ENCODE peak calls at places on chromosomes 6 and 20, in five cellular contexts. E is HL-60, T is A673, C is A549, N is HCT116. F is an unnamed sample.
A peak's percentile ranks its signal among the peaks of the same experiment; 100 is the strongest.

GRCh38 chr6:167906899-167907298 is 80.2 kb downstream of the AFDN start:
- DNase-seq in T (peak; percentile 4), C (no peak), E (no peak), N (no peak), F (no peak)

GRCh38 chr6:119243657-119244056 is 105.9 kb downstream of the MAN1A1 start:
- DNase-seq in E (no peak), N (no peak), C (no peak), T (no peak), F (no peak)

GRCh38 chr20:32115196-32115767 is 5.8 kb downstream of the TM9SF4 start:
- DNase-seq in T (no peak), C (no peak), E (no peak), N (no peak), F (no peak)

GRCh38 chr6:71181565-71181964 is 107.0 kb upstream of the OGFRL1 start:
- DNase-seq in E (no peak), C (peak; percentile 71), N (peak; percentile 13), T (peak; percentile 15), F (peak; percentile 76)

GRCh38 chr6:12476484-12476883 is 186.3 kb downstream of the EDN1 start:
- DNase-seq in T (no peak), E (no peak), C (no peak), N (no peak), F (no peak)

GRCh38 chr20:57395111-57395959 is 4.1 kb downstream of the RBM38 start:
- DNase-seq in N (no peak), E (no peak), T (no peak), C (no peak), F (peak; percentile 18)

GRCh38 chr20:18056174-18057105 is 1.3 kb downstream of the OVOL2 start:
- DNase-seq in N (no peak), C (peak; percentile 34), T (peak; percentile 37), E (peak; percentile 1), F (peak; percentile 21)

GRCh38 chr6:14212632-14213031 is 95.1 kb downstream of the CD83 start:
- DNase-seq in N (no peak), E (no peak), C (no peak), T (no peak), F (no peak)

GRCh38 chr6:125294925-125295324 is 6.8 kb downstream of the HDDC2 start:
- DNase-seq in T (no peak), E (no peak), N (no peak), C (no peak), F (no peak)

GRCh38 chr6:84074988-84075781 is 41.6 kb downstream of the MRAP2 start:
- DNase-seq in C (peak; percentile 1), E (no peak), T (peak; percentile 51), N (peak; percentile 6), F (peak; percentile 34)

GRCh38 chr6:11425431-11425871 is 112.1 kb upstream of the TMEM170B start:
- DNase-seq in C (peak; percentile 48), T (no peak), N (no peak), E (no peak), F (no peak)

GRCh38 chr6:75409286-75409685 is 84.3 kb downstream of the FILIP1 start:
- DNase-seq in E (no peak), N (no peak), C (no peak), T (no peak), F (no peak)

GRCh38 chr6:109458774-109459531 is 3.4 kb upstream of the MICAL1 start:
- DNase-seq in E (peak; percentile 62), C (no peak), T (no peak), N (no peak), F (no peak)

GRCh38 chr6:167746377-167747151 is 80.1 kb upstream of the AFDN start:
- DNase-seq in C (no peak), T (peak; percentile 25), E (no peak), N (no peak), F (no peak)

GRCh38 chr20:2839732-2840137 is 720 bp downstream of the PCED1A start:
- DNase-seq in N (no peak), C (no peak), T (no peak), E (no peak), F (no peak)

GRCh38 chr20:708956-709355 is 33.4 kb upstream of the SCRT2 start:
- DNase-seq in E (no peak), C (no peak), N (no peak), T (no peak), F (no peak)

GRCh38 chr6:104983296-104983695 is 26.4 kb downstream of the LIN28B start:
- DNase-seq in E (no peak), T (no peak), N (no peak), C (no peak), F (no peak)

GRCh38 chr6:107819976-107820551 is 4.0 kb downstream of the SCML4 start:
- DNase-seq in C (no peak), N (no peak), E (no peak), T (no peak), F (peak; percentile 74)

GRCh38 chr6:163738725-163739124 is 324.2 kb downstream of the QKI start:
- DNase-seq in E (no peak), N (no peak), T (no peak), C (no peak), F (no peak)

GRCh38 chr6:30889921-30890645 is 5.8 kb downstream of the DDR1 start:
- DNase-seq in C (no peak), N (no peak), E (no peak), T (no peak), F (peak; percentile 83)

GRCh38 chr20:62246431-62246830 is 8.1 kb downstream of the OSBPL2 start:
- DNase-seq in C (no peak), N (no peak), T (no peak), E (no peak), F (no peak)

GRCh38 chr6:38436726-38437465 is 202.8 kb downstream of the BTBD9 start:
- DNase-seq in E (no peak), T (peak; percentile 6), N (peak; percentile 22), C (peak; percentile 20), F (peak; percentile 70)

DNA sequence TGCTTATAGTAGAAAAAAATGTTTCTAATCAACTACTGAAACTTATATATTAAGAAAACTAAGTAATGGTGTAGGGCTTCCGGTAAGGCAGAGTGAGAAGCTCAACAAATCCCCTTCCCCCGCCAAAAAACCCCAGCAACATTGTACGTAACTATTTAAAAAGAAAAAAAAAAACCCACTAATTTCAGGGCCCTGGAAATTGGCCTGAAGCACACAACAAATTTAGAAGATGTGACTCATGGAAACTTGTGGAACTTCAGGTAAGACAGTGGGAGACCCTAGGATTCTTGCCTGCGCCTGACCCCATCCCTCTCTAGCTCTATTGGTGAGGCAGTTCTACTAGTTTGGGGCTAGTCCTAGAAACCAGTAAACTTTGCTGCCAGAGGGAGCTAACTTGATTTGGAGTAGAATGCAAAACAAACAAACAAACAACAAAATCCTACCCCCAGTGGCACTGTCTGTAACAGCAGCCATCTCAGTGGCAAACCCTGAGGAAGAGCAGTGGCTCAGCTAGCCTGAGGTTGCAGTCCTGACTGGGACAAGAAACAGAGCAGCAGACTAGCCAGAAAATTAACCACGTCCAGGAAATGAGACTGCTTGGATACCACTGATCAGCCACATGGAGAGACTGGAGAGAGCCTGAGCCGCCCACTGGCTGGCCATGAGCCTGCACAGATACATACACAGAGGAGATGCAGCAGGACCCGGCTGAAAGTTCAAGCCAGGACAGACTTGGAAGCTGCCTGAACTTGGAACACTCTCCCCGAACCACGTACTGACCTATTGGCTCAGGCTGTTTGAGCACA is 135.1 kb downstream of the TBXT start:
- DNase-seq in T (no peak), E (no peak), N (peak; percentile 47), C (peak; percentile 89), F (peak; percentile 61)
- TF ChIP-seq CTCF in T (no peak), E (no peak), N (peak; percentile 52), C (no peak), F (peak; percentile 23)

GRCh38 chr20:34302312-34302722 is 838 bp downstream of the AHCY start:
- DNase-seq in T (no peak), C (no peak), E (no peak), N (no peak), F (no peak)
- TF ChIP-seq CTCF in T (peak; percentile 16), C (no peak), E (no peak), N (peak; percentile 23), F (no peak)

DNA sequence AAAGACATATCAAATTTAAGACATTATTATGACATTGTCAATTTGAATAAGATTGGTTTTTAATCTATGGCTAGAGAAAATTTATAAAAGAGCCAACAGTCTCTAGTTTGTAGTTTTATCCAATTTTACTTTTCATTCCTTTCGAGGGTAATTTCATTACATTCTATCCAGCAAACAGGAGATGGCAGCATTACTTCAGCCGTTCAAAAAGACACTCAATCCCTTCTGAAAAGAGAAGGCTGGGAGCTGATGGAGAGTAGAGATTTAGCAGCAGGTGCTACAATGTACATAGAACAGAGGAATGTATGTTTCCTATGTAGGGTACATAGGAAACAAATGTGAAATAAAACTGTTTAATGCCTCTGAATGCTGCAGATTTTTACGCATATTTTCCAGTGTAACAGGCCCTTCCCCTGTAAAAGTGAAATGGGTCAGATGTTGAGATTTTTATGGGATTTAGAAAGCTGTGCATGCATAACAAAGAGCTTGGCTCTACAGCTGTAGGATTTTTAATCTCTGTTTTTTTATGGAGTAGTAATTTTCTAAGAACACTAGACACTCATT is 15.9 kb downstream of the RPS12 start:
- DNase-seq in E (no peak), N (no peak), C (peak; percentile 35), T (peak; percentile 64), F (peak; percentile 45)
- TF ChIP-seq CTCF in E (no peak), N (peak; percentile 70), C (peak; percentile 65), T (peak; percentile 66), F (peak; percentile 41)

DNA sequence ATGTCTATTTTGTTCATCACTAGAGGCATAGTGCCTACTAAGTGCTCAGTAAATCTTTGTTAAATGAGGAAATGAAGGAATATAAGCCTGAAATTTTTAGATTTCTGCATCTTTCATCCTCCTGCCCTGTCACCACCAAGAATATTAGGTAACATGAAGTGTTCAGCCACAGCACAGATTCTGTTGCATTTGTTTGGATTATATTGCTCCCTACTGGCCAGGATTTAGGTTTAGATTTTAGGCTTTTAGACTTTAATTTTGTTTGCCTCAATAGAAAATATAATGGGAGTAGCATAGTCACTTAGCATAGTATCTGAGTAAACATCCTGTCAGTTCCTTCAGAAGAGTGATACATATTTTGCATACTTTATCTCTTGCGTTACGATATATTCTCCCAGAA is 14.2 kb downstream of the FARS2 start:
- DNase-seq in N (no peak), E (no peak), C (no peak), T (no peak), F (no peak)
- TF ChIP-seq CTCF in N (peak; percentile 7), E (no peak), C (no peak), T (peak; percentile 16), F (peak; percentile 11)